ENCODE peak calls at places on chromosomes 3 and 15, in four cellular contexts. P is G401, D is uterus, N is AG08396. W is an unnamed sample.

GRCh38 chr3:57691411-57692133 is 1.3 kb downstream of the DENND6A start:
- DNase-seq in P (no peak), N (no peak), D (no peak), W (no peak)

GRCh38 chr15:47950447-47950846 is 170.3 kb upstream of the SLC24A5 start:
- DNase-seq in N (no peak), D (no peak), P (peak; percentile 60), W (no peak)

GRCh38 chr15:60591491-60592385 is 112.8 kb upstream of the ICE2 start:
- DNase-seq in D (peak; percentile 34), P (no peak), N (peak; percentile 65), W (peak; percentile 69)

GRCh38 chr15:27336676-27337075 is 365.7 kb downstream of the GABRG3 start:
- DNase-seq in D (no peak), N (no peak), P (no peak), W (no peak)

GRCh38 chr3:58005662-58006061 is 2.6 kb upstream of the FLNB start:
- DNase-seq in N (peak; percentile 49), D (no peak), P (no peak), W (no peak)

GRCh38 chr3:168498194-168498593 is 402.5 kb upstream of the GOLIM4 start:
- DNase-seq in N (no peak), P (no peak), D (no peak), W (no peak)

GRCh38 chr3:32239638-32240550 is 1.4 kb downstream of the CMTM8 start:
- DNase-seq in D (no peak), N (peak; percentile 20), P (peak; percentile 19), W (no peak)

GRCh38 chr3:187744169-187745151 is 808 bp downstream of the BCL6 start:
- DNase-seq in D (peak; percentile 70), N (peak; percentile 31), P (peak; percentile 70), W (peak; percentile 77)

GRCh38 chr3:119597548-119598288 is at the start of gene PLA1A:
- DNase-seq in D (no peak), N (no peak), P (no peak), W (no peak)

GRCh38 chr3:166446291-166446690 is 609.1 kb upstream of the BCHE start:
- DNase-seq in N (peak; percentile 6), P (no peak), D (no peak), W (no peak)

GRCh38 chr15:48318131-48318530 is 13.1 kb upstream of the DUT start:
- DNase-seq in D (no peak), P (no peak), N (no peak), W (no peak)

GRCh38 chr3:46500631-46501377 is 3.0 kb downstream of the RTP3 start:
- DNase-seq in N (no peak), D (no peak), P (no peak), W (no peak)

GRCh38 chr3:151308089-151308488 is 8.5 kb downstream of the GPR87 start:
- DNase-seq in D (no peak), N (no peak), P (no peak), W (no peak)

GRCh38 chr15:62444104-62445027 is 279.3 kb upstream of the C2CD4B start:
- DNase-seq in P (no peak), D (peak; percentile 47), N (peak; percentile 80), W (no peak)

GRCh38 chr15:74156678-74157411 is 16.7 kb upstream of the ISLR start:
- DNase-seq in P (no peak), N (no peak), D (no peak), W (no peak)

GRCh38 chr3:42256135-42256819 is 9.7 kb downstream of the CCK start:
- DNase-seq in D (no peak), N (peak; percentile 38), P (no peak), W (no peak)

GRCh38 chr3:159340877-159341500 is 539.1 kb downstream of the MFSD1 start:
- DNase-seq in N (no peak), D (no peak), P (no peak), W (no peak)

GRCh38 chr15:74222705-74223104 is 13.4 kb upstream of the CCDC33 start:
- DNase-seq in D (no peak), P (no peak), N (no peak), W (no peak)

GRCh38 chr15:92391640-92392039 is 2.0 kb upstream of the ST8SIA2 start:
- DNase-seq in D (no peak), N (no peak), P (peak; percentile 34), W (no peak)

GRCh38 chr3:67109651-67110204 is 111.6 kb downstream of the KBTBD8 start:
- DNase-seq in N (peak; percentile 50), D (no peak), P (peak; percentile 33), W (no peak)

GRCh38 chr3:39276746-39277145 is 3.1 kb downstream of the CX3CR1 start:
- DNase-seq in D (no peak), N (no peak), P (no peak), W (no peak)

GRCh38 chr3:79361748-79362378 is 405.9 kb downstream of the ROBO1 start:
- DNase-seq in P (peak; percentile 37), N (no peak), D (no peak), W (no peak)

GRCh38 chr3:20849975-20850374 is 664.0 kb upstream of the SGO1 start:
- DNase-seq in N (no peak), P (no peak), D (no peak), W (no peak)

GRCh38 chr3:157471051-157471450 is 32.2 kb downstream of the VEPH1 start:
- DNase-seq in P (no peak), N (no peak), D (no peak), W (no peak)

GRCh38 chr3:157738441-157738840 is 235.2 kb upstream of the VEPH1 start:
- DNase-seq in D (no peak), P (no peak), N (no peak), W (no peak)